ENCODE peak calls at places on chromosomes 4 and X, in ten cellular contexts. L, K, U, S, I, R, Q, H, T and D are unnamed samples.

GRCh38 chrX:109959356-109959871 is 43.5 kb upstream of the TMEM164 start:
- DNase-seq in L (no peak), K (peak), U (no peak), S (no peak), I (no peak), R (no peak), Q (peak), H (no peak), T (no peak), D (peak)

GRCh38 chr4:41281038-41281634 is 24.4 kb downstream of the UCHL1 start:
- DNase-seq in L (peak), K (peak), U (peak), S (peak), I (peak), R (no peak), Q (peak), H (peak), T (no peak), D (peak)

GRCh38 chr4:105544517-105544916 is 7.9 kb upstream of the ARHGEF38 start:
- DNase-seq in L (no peak), K (no peak), U (no peak), S (no peak), I (no peak), R (no peak), Q (no peak), H (no peak), T (no peak), D (peak)

GRCh38 chr4:56908206-56909082 is 744 bp downstream of the REST start:
- DNase-seq in L (peak), K (peak), U (no peak), S (peak), I (peak), R (peak), Q (peak), H (peak), T (peak), D (peak)

GRCh38 chrX:46311581-46312120 is 233.6 kb downstream of the ZNF674 start:
- DNase-seq in L (no peak), K (no peak), U (no peak), S (no peak), I (no peak), R (no peak), Q (no peak), H (no peak), T (no peak), D (no peak)

GRCh38 chr4:113603926-113604325 is 157.6 kb downstream of the CAMK2D start:
- DNase-seq in L (no peak), K (no peak), U (peak), S (no peak), I (no peak), R (no peak), Q (no peak), H (no peak), T (no peak), D (no peak)

GRCh38 chr4:153573221-153573620 is 107.1 kb downstream of the TMEM131L start:
- DNase-seq in L (no peak), K (no peak), U (no peak), S (no peak), I (no peak), R (no peak), Q (no peak), H (no peak), T (no peak), D (no peak)

GRCh38 chr4:121685257-121685656 is 11.5 kb downstream of the ANXA5 start:
- DNase-seq in L (no peak), K (no peak), U (no peak), S (no peak), I (no peak), R (no peak), Q (no peak), H (no peak), T (no peak), D (no peak)

GRCh38 chrX:123971963-123972362 is 10.5 kb downstream of the STAG2 start:
- DNase-seq in L (no peak), K (no peak), U (no peak), S (no peak), I (no peak), R (no peak), Q (no peak), H (no peak), T (no peak), D (no peak)

GRCh38 chrX:133005038-133005437 is 46.6 kb upstream of the HS6ST2 start:
- DNase-seq in L (peak), K (peak), U (no peak), S (no peak), I (peak), R (no peak), Q (peak), H (peak), T (no peak), D (peak)

GRCh38 chr4:80538276-80538926 is 202.9 kb downstream of the CFAP299 start:
- DNase-seq in L (no peak), K (peak), U (no peak), S (no peak), I (no peak), R (no peak), Q (peak), H (no peak), T (no peak), D (peak)